ENCODE peak calls at places on chromosomes 13 and 19, in five cellular contexts. B is OCI-LY7; J is A673; M is CD4-positive, alpha-beta T cell; E is CD8-positive, alpha-beta T cell. D is an unnamed sample.
A peak's percentile ranks its signal among the peaks of the same experiment; 100 is the strongest.

GRCh38 chr13:76790519-76791289 is 95.5 kb downstream of the KCTD12 start:
- DNase-seq in E (no peak), J (no peak), B (no peak), M (no peak), D (no peak)

GRCh38 chr13:23505007-23505406 is 65.2 kb upstream of the TNFRSF19 start:
- DNase-seq in J (no peak), B (no peak), M (no peak), E (no peak), D (no peak)

GRCh38 chr13:27792393-27793218 is at the start of gene GSX1:
- DNase-seq in E (no peak), J (peak; percentile 75), M (peak; percentile 24), B (no peak), D (no peak)

GRCh38 chr13:65300220-65300619 is 1929.9 kb downstream of the PCDH9 start:
- DNase-seq in M (no peak), E (no peak), J (no peak), B (no peak), D (no peak)

GRCh38 chr19:10718205-10719196 is 622 bp downstream of the DNM2 start:
- DNase-seq in B (peak; percentile 63), E (peak; percentile 25), J (peak; percentile 61), M (peak; percentile 57), D (no peak)

GRCh38 chr13:40812724-40813445 is 23.5 kb downstream of the SLC25A15 start:
- DNase-seq in J (no peak), E (no peak), B (no peak), M (no peak), D (no peak)

GRCh38 chr19:22882797-22883196 is 50.7 kb downstream of the ZNF723 start:
- DNase-seq in M (no peak), E (no peak), J (peak; percentile 40), B (peak; percentile 68), D (peak; percentile 13)

GRCh38 chr19:49326165-49326704 is 1.2 kb upstream of the SLC6A16 start:
- DNase-seq in J (no peak), B (peak; percentile 91), E (no peak), M (no peak), D (no peak)

GRCh38 chr13:106034201-106034600 is 501.3 kb downstream of the EFNB2 start:
- DNase-seq in E (no peak), M (no peak), B (no peak), J (no peak), D (no peak)

GRCh38 chr13:100274942-100275506 is 186.1 kb downstream of the PCCA start:
- DNase-seq in M (no peak), E (no peak), B (no peak), J (no peak), D (no peak)

GRCh38 chr19:15897738-15898276 is at the start of gene CYP4F2:
- DNase-seq in M (no peak), J (no peak), E (no peak), B (no peak), D (no peak)

GRCh38 chr13:20945952-20946383 is 43.4 kb upstream of the XPO4 start:
- DNase-seq in M (no peak), E (no peak), B (no peak), J (no peak), D (no peak)

GRCh38 chr19:47273313-47274070 is 1.2 kb upstream of the INAFM1 start:
- DNase-seq in J (peak; percentile 96), B (peak; percentile 92), E (peak; percentile 77), M (peak; percentile 87), D (no peak)
- TF ChIP-seq CTCF in J (no peak), B (no peak), E (no peak), M (no peak), D (no peak)

GRCh38 chr13:80334582-80335260 is 6.2 kb downstream of the SPRY2 start:
- DNase-seq in E (no peak), J (peak; percentile 80), M (no peak), B (no peak), D (no peak)
- TF ChIP-seq CTCF in E (no peak), J (peak; percentile 34), M (no peak), B (no peak), D (no peak)

GRCh38 chr19:44499559-44499958 is 763 bp downstream of the ZNF180 start:
- DNase-seq in B (no peak), J (no peak), E (no peak), M (no peak), D (no peak)
- TF ChIP-seq CTCF in B (peak; percentile 53), J (no peak), E (no peak), M (no peak), D (no peak)

GRCh38 chr13:102145750-102146149 is 256.1 kb downstream of the FGF14 start:
- DNase-seq in B (no peak), M (no peak), E (no peak), J (no peak), D (no peak)

GRCh38 chr13:102142473-102142826 is 259.4 kb downstream of the FGF14 start:
- DNase-seq in J (no peak), B (no peak), M (no peak), E (no peak), D (no peak)

GRCh38 chr13:102139626-102140025 is 262.2 kb downstream of the FGF14 start:
- DNase-seq in M (no peak), E (no peak), J (no peak), B (no peak), D (no peak)

GRCh38 chr13:102138635-102139225 is 263.1 kb downstream of the FGF14 start:
- DNase-seq in E (no peak), M (no peak), J (no peak), B (no peak), D (no peak)

DNA sequence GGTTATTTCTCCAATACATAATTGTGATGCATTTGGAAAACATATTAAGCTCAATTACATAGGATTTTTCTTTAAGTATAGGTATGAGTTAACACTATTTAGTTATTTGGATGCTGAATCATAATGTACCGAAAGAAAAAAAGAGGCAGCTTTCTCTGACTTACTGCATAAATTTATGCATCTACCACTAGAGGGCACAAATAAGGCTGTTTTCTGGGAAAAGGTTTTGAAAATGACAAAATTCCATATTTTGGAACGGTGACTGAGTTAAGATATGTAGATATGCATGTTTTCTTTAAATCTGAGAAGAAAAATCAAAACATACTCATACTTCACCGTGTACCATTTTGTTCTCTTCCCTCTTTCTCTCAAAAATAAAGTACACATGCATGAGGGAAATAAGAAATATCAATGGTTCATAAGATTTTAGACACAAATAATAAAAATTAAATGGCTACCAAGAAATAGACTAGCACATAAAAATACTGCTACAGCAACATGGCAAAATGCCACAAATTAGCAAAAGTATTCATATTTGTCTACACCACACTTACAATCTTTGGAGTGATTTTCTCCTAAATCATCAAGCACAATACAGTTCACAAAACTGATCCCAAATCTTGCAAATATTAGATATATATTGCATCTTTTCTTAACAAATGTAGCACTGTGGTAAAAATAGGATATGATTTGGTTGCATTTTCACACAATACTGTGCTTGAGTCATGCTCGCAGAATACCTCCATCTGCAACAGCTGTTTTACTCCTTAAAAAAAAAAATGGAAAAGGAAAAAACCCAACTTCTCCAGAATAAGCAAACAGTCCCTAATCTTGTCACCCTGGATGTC is 260.0 kb downstream of the FGF14 start:
- DNase-seq in J (peak; percentile 66), E (no peak), M (no peak), B (peak; percentile 1), D (no peak)
- TF ChIP-seq CTCF in J (peak; percentile 87), E (peak; percentile 43), M (peak; percentile 51), B (peak; percentile 74), D (peak; percentile 60)

DNA sequence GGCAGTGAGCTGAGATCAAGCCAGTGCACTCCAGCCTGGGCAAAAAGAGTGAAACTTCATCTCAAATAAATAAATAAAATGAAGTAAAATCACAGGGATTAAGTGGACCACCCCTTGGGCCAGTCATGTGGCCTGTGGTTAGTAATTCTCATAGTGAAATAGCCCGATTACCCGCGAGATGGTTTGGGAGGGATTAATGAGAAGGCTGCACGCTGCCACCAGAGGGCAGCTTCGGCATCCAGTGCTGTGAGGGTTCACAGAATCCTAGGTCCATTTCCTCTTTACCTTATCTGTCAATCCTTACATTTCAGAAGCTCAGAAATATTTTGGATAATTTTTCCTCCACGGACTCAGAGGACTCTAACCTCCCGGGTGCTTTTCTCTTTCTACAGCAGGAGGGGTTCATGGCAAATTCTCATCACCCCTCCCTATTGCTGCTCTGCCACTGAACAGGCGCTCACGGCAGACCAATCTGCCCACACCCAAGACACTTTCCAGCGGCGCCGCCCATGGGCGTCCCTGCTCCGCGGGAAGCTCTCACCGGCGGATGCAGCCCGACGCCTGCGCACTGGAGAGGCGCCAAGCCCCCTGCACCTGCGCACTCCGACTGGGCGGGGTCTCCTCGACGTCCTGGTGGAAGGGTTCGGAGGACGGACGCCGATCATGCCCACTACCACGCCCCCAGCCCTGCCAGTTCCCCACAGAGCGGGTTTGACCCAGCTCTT is 11.0 kb downstream of the ZNF835 start:
- DNase-seq in B (no peak), J (peak; percentile 47), M (no peak), E (no peak), D (peak; percentile 61)
- TF ChIP-seq CTCF in B (peak; percentile 42), J (peak; percentile 47), M (no peak), E (no peak), D (peak; percentile 21)

GRCh38 chr13:22103046-22103445 is 432.2 kb downstream of the FGF9 start:
- DNase-seq in M (no peak), B (no peak), E (no peak), J (no peak), D (no peak)
- TF ChIP-seq CTCF in M (no peak), B (no peak), E (no peak), J (no peak), D (no peak)